ENCODE peak calls at places on chromosomes 7 and 10, in four cellular contexts. One of them, this sample, is unnamed.

GRCh38 chr10:86932674-86933073 is 24.7 kb downstream of the MMRN2 start:
- DNase-seq in endothelial cell of umbilical vein: no peak
- DNase-seq in fibroblast of lung: no peak
- DNase-seq in esophagus muscularis mucosa: no peak
- DNase-seq in this sample: no peak

GRCh38 chr7:155965010-155965409 is 152.7 kb upstream of the SHH start:
- DNase-seq in endothelial cell of umbilical vein: no peak
- DNase-seq in fibroblast of lung: peak; percentile 58
- DNase-seq in esophagus muscularis mucosa: no peak
- DNase-seq in this sample: no peak

GRCh38 chr7:128954830-128955797 is 17.4 kb downstream of the IRF5 start:
- DNase-seq in endothelial cell of umbilical vein: no peak
- DNase-seq in fibroblast of lung: peak; percentile 83
- DNase-seq in esophagus muscularis mucosa: no peak
- DNase-seq in this sample: no peak

GRCh38 chr10:17009228-17009700 is 120.3 kb downstream of the CUBN start:
- DNase-seq in endothelial cell of umbilical vein: peak; percentile 46
- DNase-seq in fibroblast of lung: peak; percentile 85
- DNase-seq in esophagus muscularis mucosa: peak; percentile 74
- DNase-seq in this sample: no peak

GRCh38 chr10:32253300-32253699 is 93.7 kb downstream of the EPC1 start:
- DNase-seq in endothelial cell of umbilical vein: no peak
- DNase-seq in fibroblast of lung: no peak
- DNase-seq in esophagus muscularis mucosa: no peak
- DNase-seq in this sample: no peak

GRCh38 chr10:88152720-88153119 is 289.3 kb downstream of the PTEN start:
- DNase-seq in endothelial cell of umbilical vein: peak; percentile 89
- DNase-seq in fibroblast of lung: peak; percentile 97
- DNase-seq in esophagus muscularis mucosa: no peak
- DNase-seq in this sample: peak; percentile 83

GRCh38 chr10:63520463-63521388 is 475 bp upstream of the REEP3 start:
- DNase-seq in endothelial cell of umbilical vein: peak; percentile 56
- DNase-seq in fibroblast of lung: peak; percentile 80
- DNase-seq in esophagus muscularis mucosa: no peak
- DNase-seq in this sample: no peak

GRCh38 chr10:60731134-60731883 is 47.0 kb upstream of the CDK1 start:
- DNase-seq in endothelial cell of umbilical vein: no peak
- DNase-seq in fibroblast of lung: no peak
- DNase-seq in esophagus muscularis mucosa: no peak
- DNase-seq in this sample: no peak

GRCh38 chr7:55463863-55464262 is 98.7 kb downstream of the LANCL2 start:
- DNase-seq in endothelial cell of umbilical vein: no peak
- DNase-seq in fibroblast of lung: no peak
- DNase-seq in esophagus muscularis mucosa: peak; percentile 79
- DNase-seq in this sample: no peak

GRCh38 chr10:23516530-23516929 is 77.7 kb downstream of the OTUD1 start:
- DNase-seq in endothelial cell of umbilical vein: no peak
- DNase-seq in fibroblast of lung: peak; percentile 6
- DNase-seq in esophagus muscularis mucosa: no peak
- DNase-seq in this sample: no peak

GRCh38 chr7:135204271-135204872 is 7.0 kb downstream of the WDR91 start:
- DNase-seq in endothelial cell of umbilical vein: peak; percentile 22
- DNase-seq in fibroblast of lung: peak; percentile 90
- DNase-seq in esophagus muscularis mucosa: no peak
- DNase-seq in this sample: no peak

GRCh38 chr7:79453558-79454324 is at the start of gene MAGI2:
- DNase-seq in endothelial cell of umbilical vein: peak; percentile 91
- DNase-seq in fibroblast of lung: peak; percentile 82
- DNase-seq in esophagus muscularis mucosa: peak; percentile 94
- DNase-seq in this sample: no peak

GRCh38 chr7:131999193-131999592 is 442.8 kb upstream of the PODXL start:
- DNase-seq in endothelial cell of umbilical vein: no peak
- DNase-seq in fibroblast of lung: no peak
- DNase-seq in esophagus muscularis mucosa: no peak
- DNase-seq in this sample: no peak

GRCh38 chr10:28177944-28178637 is 124.8 kb downstream of the MPP7 start:
- DNase-seq in endothelial cell of umbilical vein: peak; percentile 46
- DNase-seq in fibroblast of lung: peak; percentile 38
- DNase-seq in esophagus muscularis mucosa: no peak
- DNase-seq in this sample: no peak

GRCh38 chr10:126561499-126562208 is 108.8 kb downstream of the C10orf90 start:
- DNase-seq in endothelial cell of umbilical vein: no peak
- DNase-seq in fibroblast of lung: peak; percentile 31
- DNase-seq in esophagus muscularis mucosa: peak; percentile 55
- DNase-seq in this sample: no peak

GRCh38 chr7:111560773-111561658 is 1.3 kb downstream of the IMMP2L start:
- DNase-seq in endothelial cell of umbilical vein: peak; percentile 67
- DNase-seq in fibroblast of lung: peak; percentile 37
- DNase-seq in esophagus muscularis mucosa: no peak
- DNase-seq in this sample: peak; percentile 51

GRCh38 chr7:44867073-44867990 is 18.0 kb downstream of the PURB start:
- DNase-seq in endothelial cell of umbilical vein: peak; percentile 60
- DNase-seq in fibroblast of lung: peak; percentile 91
- DNase-seq in esophagus muscularis mucosa: no peak
- DNase-seq in this sample: no peak

GRCh38 chr10:70594161-70594560 is 8.4 kb downstream of the PRF1 start:
- DNase-seq in endothelial cell of umbilical vein: no peak
- DNase-seq in fibroblast of lung: no peak
- DNase-seq in esophagus muscularis mucosa: peak; percentile 83
- DNase-seq in this sample: no peak

GRCh38 chr10:78754269-78755074 is 314.3 kb upstream of the ZMIZ1 start:
- DNase-seq in endothelial cell of umbilical vein: peak; percentile 81
- DNase-seq in fibroblast of lung: peak; percentile 88
- DNase-seq in esophagus muscularis mucosa: no peak
- DNase-seq in this sample: peak; percentile 72

GRCh38 chr10:56895306-56895705 is 534.2 kb upstream of the ZWINT start:
- DNase-seq in endothelial cell of umbilical vein: no peak
- DNase-seq in fibroblast of lung: no peak
- DNase-seq in esophagus muscularis mucosa: no peak
- DNase-seq in this sample: no peak

GRCh38 chr7:26508917-26509316 is 217.3 kb downstream of the SNX10 start:
- DNase-seq in endothelial cell of umbilical vein: no peak
- DNase-seq in fibroblast of lung: no peak
- DNase-seq in esophagus muscularis mucosa: no peak
- DNase-seq in this sample: no peak

GRCh38 chr7:51949726-51950644 is 633.4 kb upstream of the COBL start:
- DNase-seq in endothelial cell of umbilical vein: no peak
- DNase-seq in fibroblast of lung: peak; percentile 34
- DNase-seq in esophagus muscularis mucosa: no peak
- DNase-seq in this sample: no peak

DNA sequence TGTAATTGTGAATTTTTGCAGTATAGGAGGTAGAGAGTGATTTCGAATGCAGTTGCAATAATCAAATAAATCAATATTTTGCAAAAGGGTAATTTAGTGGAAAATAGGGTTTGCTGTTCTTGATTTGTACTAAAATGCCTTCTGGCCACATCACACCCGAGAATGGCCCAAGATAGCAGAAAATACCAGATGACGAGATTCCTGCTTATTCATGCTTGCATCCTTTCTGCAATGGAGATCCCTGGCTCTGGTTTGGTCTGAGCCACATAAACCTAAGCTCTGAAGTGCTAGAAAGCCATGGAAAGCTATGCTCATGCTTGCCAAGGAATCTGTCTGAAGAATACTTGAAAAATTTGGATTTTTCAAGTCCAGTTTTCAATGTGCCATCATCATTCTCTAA is 634.2 kb upstream of the COBL start:
- DNase-seq in endothelial cell of umbilical vein: no peak
- DNase-seq in fibroblast of lung: peak; percentile 78
- DNase-seq in esophagus muscularis mucosa: no peak
- DNase-seq in this sample: no peak
- H3K4me3 ChIP-seq in endothelial cell of umbilical vein: no peak overlapping the region
- H3K4me3 ChIP-seq in fibroblast of lung: no peak overlapping the region
- H3K4me3 ChIP-seq in esophagus muscularis mucosa: no peak overlapping the region
- H3K4me3 ChIP-seq in this sample: no peak overlapping the region

DNA sequence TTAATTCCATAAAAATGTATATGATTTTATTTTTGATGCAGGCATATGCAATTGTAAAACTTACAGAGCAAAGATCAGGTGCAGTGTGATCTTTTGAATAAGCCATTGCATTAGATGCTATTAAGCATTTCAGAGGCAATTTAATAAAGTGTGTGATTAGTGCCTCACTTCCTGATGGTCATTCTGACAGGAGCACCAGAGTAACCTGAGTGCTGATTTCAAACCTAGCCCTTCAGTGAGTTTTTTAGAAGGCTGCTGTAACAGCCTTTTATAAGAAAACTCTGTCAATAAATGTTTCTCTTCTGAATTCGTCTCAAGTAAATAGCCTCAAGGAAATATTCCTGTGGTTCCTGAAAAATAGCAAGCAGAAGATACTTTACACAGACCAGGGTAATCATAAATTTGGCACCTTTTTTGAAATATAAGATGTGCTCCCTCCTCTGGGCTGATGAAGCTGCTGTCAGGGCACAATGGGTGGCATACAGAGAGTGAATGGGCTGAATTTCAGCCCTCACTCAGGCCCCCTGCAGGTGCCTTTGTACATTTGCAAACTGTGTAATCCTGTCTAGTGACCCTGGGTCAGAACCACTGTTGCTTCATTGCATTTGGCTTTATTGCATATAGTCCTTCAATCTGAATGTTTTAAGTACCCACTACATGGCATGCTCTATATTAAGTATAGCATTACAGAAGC is 193.7 kb upstream of the CSTF2T start:
- DNase-seq in endothelial cell of umbilical vein: peak; percentile 18
- DNase-seq in fibroblast of lung: no peak
- DNase-seq in esophagus muscularis mucosa: no peak
- DNase-seq in this sample: no peak
- TF ChIP-seq CTCF in endothelial cell of umbilical vein: peak; percentile 9
- TF ChIP-seq CTCF in fibroblast of lung: peak; percentile 21
- TF ChIP-seq CTCF in esophagus muscularis mucosa: no peak
- TF ChIP-seq CTCF in this sample: peak; percentile 48

GRCh38 chr7:12805957-12806356 is 118.5 kb downstream of the ARL4A start:
- DNase-seq in endothelial cell of umbilical vein: no peak
- DNase-seq in fibroblast of lung: no peak
- DNase-seq in esophagus muscularis mucosa: no peak
- DNase-seq in this sample: no peak
- H3K4me3 ChIP-seq in endothelial cell of umbilical vein: no peak overlapping the region
- H3K4me3 ChIP-seq in fibroblast of lung: no peak overlapping the region
- H3K4me3 ChIP-seq in esophagus muscularis mucosa: no peak overlapping the region
- H3K4me3 ChIP-seq in this sample: no peak overlapping the region

GRCh38 chr10:12945709-12946359 is 55.7 kb downstream of the CCDC3 start:
- DNase-seq in endothelial cell of umbilical vein: no peak
- DNase-seq in fibroblast of lung: peak; percentile 23
- DNase-seq in esophagus muscularis mucosa: peak; percentile 62
- DNase-seq in this sample: no peak

GRCh38 chr10:12946372-12946771 is 55.1 kb downstream of the CCDC3 start:
- DNase-seq in endothelial cell of umbilical vein: no peak
- DNase-seq in fibroblast of lung: no peak
- DNase-seq in esophagus muscularis mucosa: peak; percentile 29
- DNase-seq in this sample: no peak

GRCh38 chr10:12950583-12951128 is 50.9 kb downstream of the CCDC3 start:
- DNase-seq in endothelial cell of umbilical vein: no peak
- DNase-seq in fibroblast of lung: no peak
- DNase-seq in esophagus muscularis mucosa: peak; percentile 60
- DNase-seq in this sample: no peak

GRCh38 chr10:12947741-12948140 is 53.8 kb downstream of the CCDC3 start:
- DNase-seq in endothelial cell of umbilical vein: no peak
- DNase-seq in fibroblast of lung: no peak
- DNase-seq in esophagus muscularis mucosa: peak; percentile 91
- DNase-seq in this sample: no peak

DNA sequence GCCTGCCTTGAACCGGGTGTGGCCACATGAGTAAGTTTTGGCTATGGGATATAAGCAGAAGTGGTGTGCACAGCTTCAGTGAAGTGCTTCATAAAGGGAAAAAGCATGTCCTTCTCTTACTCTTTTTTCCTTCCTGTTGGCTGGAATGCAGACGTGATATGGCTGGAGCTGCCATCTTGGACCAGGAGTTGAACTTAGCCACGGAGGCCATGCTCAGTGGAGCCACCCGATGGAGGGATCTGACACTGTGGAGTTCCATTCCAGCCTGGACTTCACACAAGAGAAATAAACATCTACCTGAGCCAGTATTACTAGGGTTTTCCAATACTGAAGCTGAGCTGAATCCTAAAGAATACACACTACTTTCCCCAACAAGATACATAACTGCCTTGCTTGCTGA is 52.3 kb downstream of the CCDC3 start:
- DNase-seq in endothelial cell of umbilical vein: no peak
- DNase-seq in fibroblast of lung: no peak
- DNase-seq in esophagus muscularis mucosa: peak; percentile 77
- DNase-seq in this sample: no peak
- TF ChIP-seq CTCF in endothelial cell of umbilical vein: no peak
- TF ChIP-seq CTCF in fibroblast of lung: no peak
- TF ChIP-seq CTCF in esophagus muscularis mucosa: no peak
- TF ChIP-seq CTCF in this sample: peak; percentile 21

GRCh38 chr7:13988011-13988410 is 1.5 kb downstream of the ETV1 start:
- DNase-seq in endothelial cell of umbilical vein: peak; percentile 45
- DNase-seq in fibroblast of lung: peak; percentile 90
- DNase-seq in esophagus muscularis mucosa: no peak
- DNase-seq in this sample: no peak
- H3K4me3 ChIP-seq in endothelial cell of umbilical vein: peak overlapping the region; percentile 96
- H3K4me3 ChIP-seq in fibroblast of lung: peak overlapping the region; percentile 94
- H3K4me3 ChIP-seq in esophagus muscularis mucosa: peak overlapping the region; percentile 39
- H3K4me3 ChIP-seq in this sample: peak overlapping the region; percentile 90

This sample was measured in retinal pigment epithelial cell.